ENCODE peak calls at places on chromosomes 13 and 19, in six cellular contexts. G is ovary, S is adrenal gland, Z is HepG2, A is Peyer's patch, V is neural progenitor cell. U is an unnamed sample. For H3K4me1, the result is how much of the 10 kb centered on the place peaks cover.

GRCh38 chr13:109402976-109403375 is 383.4 kb downstream of the IRS2 start:
- DNase-seq in G (no peak), S (no peak), Z (no peak), A (no peak), V (no peak), U (no peak)

GRCh38 chr13:35833571-35834305 is 297.4 kb downstream of the DCLK1 start:
- DNase-seq in G (no peak), S (no peak), Z (no peak), A (no peak), V (no peak), U (no peak)

GRCh38 chr19:48466571-48467325 is 2.4 kb upstream of the CYTH2 start:
- DNase-seq in G (no peak), S (peak), Z (no peak), A (peak), V (no peak), U (peak)

GRCh38 chr13:95787356-95788099 is 110.6 kb downstream of the DNAJC3 start:
- DNase-seq in G (no peak), S (no peak), Z (no peak), A (no peak), V (no peak), U (no peak)

GRCh38 chr13:89465366-89465765 is 1794.2 kb downstream of the SLITRK5 start:
- DNase-seq in G (no peak), S (no peak), Z (no peak), A (no peak), V (peak), U (no peak)

GRCh38 chr19:18543814-18544475 is 572 bp upstream of the FKBP8 start:
- DNase-seq in G (peak), S (no peak), Z (peak), A (peak), V (peak), U (no peak)

GRCh38 chr13:76667551-76667950 is 218.7 kb downstream of the KCTD12 start:
- DNase-seq in G (no peak), S (no peak), Z (no peak), A (no peak), V (no peak), U (no peak)

GRCh38 chr19:40144947-40145748 is 46.1 kb upstream of the MAP3K10 start:
- DNase-seq in G (no peak), S (no peak), Z (no peak), A (no peak), V (no peak), U (no peak)

GRCh38 chr19:48926909-48927308 is 6.6 kb upstream of the DHDH start:
- DNase-seq in G (no peak), S (peak), Z (no peak), A (no peak), V (no peak), U (peak)

GRCh38 chr13:39036212-39036611 is 1.7 kb downstream of the PROSER1 start:
- DNase-seq in G (no peak), S (no peak), Z (peak), A (no peak), V (no peak), U (no peak)

GRCh38 chr19:48842744-48843162 is 6.5 kb upstream of the HSD17B14 start:
- DNase-seq in G (peak), S (no peak), Z (peak), A (peak), V (peak), U (no peak)

GRCh38 chr13:25136872-25137623 is 35.0 kb downstream of the AMER2 start:
- DNase-seq in G (no peak), S (no peak), Z (no peak), A (no peak), V (peak), U (no peak)

GRCh38 chr13:36261976-36262375 is 35.6 kb downstream of the CCDC169 start:
- DNase-seq in G (no peak), S (no peak), Z (no peak), A (no peak), V (no peak), U (no peak)

GRCh38 chr13:44079413-44080205 is 199.9 kb downstream of the LACC1 start:
- DNase-seq in G (no peak), S (no peak), Z (no peak), A (no peak), V (peak), U (no peak)

GRCh38 chr13:98327326-98328314 is 150.6 kb upstream of the RNF113B start:
- DNase-seq in G (no peak), S (no peak), Z (peak), A (no peak), V (peak), U (no peak)

GRCh38 chr19:342128-342455 is 2.5 kb downstream of the MIER2 start:
- DNase-seq in G (no peak), S (no peak), Z (no peak), A (no peak), V (no peak), U (no peak)

GRCh38 chr13:100214886-100215285 is 126.0 kb downstream of the PCCA start:
- DNase-seq in G (no peak), S (no peak), Z (no peak), A (no peak), V (no peak), U (no peak)

GRCh38 chr19:5645409-5645808 is 22.5 kb downstream of the SAFB start:
- DNase-seq in G (no peak), S (no peak), Z (no peak), A (peak), V (no peak), U (no peak)

GRCh38 chr19:45667620-45668341 is at the start of gene GIPR:
- DNase-seq in G (no peak), S (no peak), Z (peak), A (peak), V (peak), U (peak)

GRCh38 chr19:41189425-41190065 is 3.5 kb upstream of the CYP2S1 start:
- DNase-seq in G (no peak), S (no peak), Z (no peak), A (no peak), V (peak), U (no peak)

GRCh38 chr13:64410654-64411053 is 2819.5 kb downstream of the PCDH9 start:
- DNase-seq in G (no peak), S (no peak), Z (no peak), A (no peak), V (no peak), U (no peak)

GRCh38 chr13:40026741-40027140 is 371.3 kb downstream of the COG6 start:
- DNase-seq in G (no peak), S (no peak), Z (no peak), A (no peak), V (no peak), U (no peak)

GRCh38 chr19:41793414-41793727 is 3.0 kb upstream of the CEACAM3 start:
- DNase-seq in G (no peak), S (no peak), Z (no peak), A (no peak), V (no peak), U (no peak)

GRCh38 chr13:46577656-46578589 is 25.0 kb downstream of the LRCH1 start:
- DNase-seq in G (no peak), S (no peak), Z (no peak), A (no peak), V (no peak), U (no peak)

GRCh38 chr13:27962128-27962841 is 6.8 kb downstream of the CDX2 start:
- DNase-seq in G (no peak), S (no peak), Z (peak), A (no peak), V (peak), U (no peak)

GRCh38 chr19:9709305-9709704 is 34.4 kb upstream of the ZNF562 start:
- DNase-seq in G (no peak), S (peak), Z (no peak), A (no peak), V (no peak), U (peak)

GRCh38 chr19:15296353-15296752 is 36.0 kb downstream of the BRD4 start:
- DNase-seq in G (no peak), S (no peak), Z (no peak), A (no peak), V (no peak), U (no peak)
- H3K4me1 ChIP-seq in G (half or more), S (half or more), Z (half or more), A (under half), V (under half), U (under half)

DNA sequence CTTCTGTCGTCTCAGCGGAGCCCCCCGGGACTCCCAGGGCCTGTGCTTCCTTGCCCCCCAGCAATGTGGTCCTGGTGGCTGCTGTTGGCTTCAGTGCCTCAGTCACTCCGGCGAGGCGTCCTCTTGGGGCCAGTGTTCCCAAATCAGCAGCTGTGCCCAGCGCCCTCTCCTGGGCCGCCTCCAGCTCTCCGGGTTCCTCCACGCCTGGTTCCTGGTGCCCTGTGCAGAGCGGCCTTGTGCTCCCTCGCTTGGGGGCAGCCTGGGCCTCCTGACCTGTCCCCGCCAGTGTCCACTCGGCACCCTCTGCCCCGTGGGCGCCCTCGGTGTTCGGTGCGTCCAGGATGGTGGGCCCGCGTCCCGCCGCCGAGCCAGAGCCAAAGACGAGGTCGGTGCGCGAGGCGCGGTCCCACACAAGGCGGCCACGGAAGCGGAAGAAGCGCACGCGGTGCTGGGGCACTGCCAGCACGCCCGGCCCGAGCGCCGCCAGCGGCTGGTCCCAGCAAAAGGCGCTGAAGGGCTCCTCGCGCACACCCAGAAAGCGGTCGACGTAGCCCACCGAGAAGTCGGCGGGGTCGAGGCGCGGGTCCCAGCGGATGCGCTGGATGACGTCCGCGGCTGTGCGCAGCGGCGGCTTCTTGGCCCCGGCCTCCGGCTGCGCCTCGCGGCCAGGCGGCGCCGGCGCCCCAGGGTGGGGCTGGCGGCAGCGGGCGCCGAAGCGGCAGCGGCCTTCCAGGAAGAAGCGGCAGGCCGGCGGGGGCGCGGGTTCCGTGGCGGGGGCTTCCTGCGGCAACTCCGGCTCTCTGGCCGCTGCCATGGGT is 656 bp downstream of the LENG9 start:
- DNase-seq in G (peak), S (peak), Z (peak), A (peak), V (peak), U (peak)
- H3K4me3 ChIP-seq in G (peak), S (no peak), Z (peak), A (peak), V (peak), U (peak)

DNA sequence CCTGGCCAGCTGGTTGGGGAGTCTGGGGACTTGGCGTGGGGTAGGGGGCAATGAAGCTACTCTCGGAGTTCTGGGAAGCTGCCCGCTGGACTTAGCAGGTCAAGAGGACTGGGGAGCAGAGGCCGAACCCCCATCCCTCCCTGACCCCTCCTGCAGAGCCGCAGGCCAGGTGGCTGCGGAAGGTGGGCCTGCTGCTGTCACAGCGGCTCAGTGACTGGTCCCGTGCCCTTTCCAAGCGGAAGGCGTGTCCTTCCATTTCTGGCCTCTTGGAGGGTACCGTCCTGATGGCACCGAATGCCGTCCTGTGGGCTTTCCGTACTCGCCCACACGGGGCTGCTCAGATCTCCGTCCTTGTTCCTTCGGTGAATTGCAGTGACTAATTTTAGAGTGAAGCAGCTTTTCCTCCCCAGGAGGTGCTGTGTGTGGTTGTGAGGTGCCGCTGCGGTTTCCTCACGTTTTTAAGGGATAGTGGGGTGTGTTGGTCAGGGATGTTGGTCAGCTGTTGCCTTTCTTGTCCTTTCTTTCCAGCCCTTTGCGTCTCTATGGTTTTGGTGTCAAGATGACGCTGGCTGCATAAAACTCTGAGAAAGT is 20.8 kb downstream of the DOT1L start:
- DNase-seq in G (no peak), S (no peak), Z (no peak), A (no peak), V (no peak), U (no peak)
- H3K4me1 ChIP-seq in G (under half), S (under half), Z (under half), A (under half), V (under half), U (under half)

GRCh38 chr19:21603431-21604153 is 98.2 kb downstream of the ZNF429 start:
- DNase-seq in G (no peak), S (no peak), Z (no peak), A (no peak), V (no peak), U (no peak)
- H3K4me3 ChIP-seq in G (no peak), S (no peak), Z (peak), A (no peak), V (no peak), U (peak)

GRCh38 chr19:47348819-47349795 is at the start of gene DHX34:
- DNase-seq in G (peak), S (peak), Z (peak), A (peak), V (peak), U (peak)
- H3K4me1 ChIP-seq in G (under half), S (under half), Z (half or more), A (under half), V (under half), U (under half)

DNA sequence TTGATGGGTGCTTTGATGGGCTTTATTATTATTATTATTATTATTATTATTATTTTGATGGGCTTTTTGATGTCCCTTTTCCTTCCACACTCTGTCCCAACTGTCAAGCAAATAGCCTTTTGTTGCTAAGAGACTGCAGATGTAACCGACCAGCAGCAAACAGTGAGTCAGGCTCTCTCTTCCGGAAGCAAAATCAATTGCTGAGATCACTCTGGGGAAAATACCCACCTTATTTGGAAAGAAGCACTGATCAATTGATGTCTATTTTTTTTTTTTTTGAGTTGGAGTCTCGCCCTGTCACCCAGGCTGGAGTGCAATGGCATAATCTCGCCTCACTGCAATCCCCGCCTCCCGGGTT is 2.9 kb downstream of the LDLR start:
- DNase-seq in G (no peak), S (no peak), Z (peak), A (peak), V (no peak), U (no peak)
- H3K4me3 ChIP-seq in G (no peak), S (no peak), Z (no peak), A (no peak), V (no peak), U (no peak)

GRCh38 chr19:31956771-31957170 is 388.6 kb upstream of the ZNF507 start:
- DNase-seq in G (no peak), S (no peak), Z (no peak), A (no peak), V (no peak), U (no peak)

GRCh38 chr19:31957711-31958110 is 387.7 kb upstream of the ZNF507 start:
- DNase-seq in G (no peak), S (no peak), Z (no peak), A (no peak), V (no peak), U (no peak)

GRCh38 chr19:31962565-31962996 is 382.8 kb upstream of the ZNF507 start:
- DNase-seq in G (peak), S (no peak), Z (peak), A (no peak), V (no peak), U (no peak)

GRCh38 chr19:31963741-31964140 is 381.7 kb upstream of the ZNF507 start:
- DNase-seq in G (no peak), S (peak), Z (no peak), A (no peak), V (no peak), U (no peak)

GRCh38 chr19:31960474-31960873 is 384.9 kb upstream of the ZNF507 start:
- DNase-seq in G (no peak), S (no peak), Z (peak), A (no peak), V (no peak), U (no peak)
- H3K4me1 ChIP-seq in G (under half), S (under half), Z (half or more), A (under half), V (under half), U (under half)

GRCh38 chr19:11420429-11420893 is 1.3 kb upstream of the RGL3 start:
- DNase-seq in G (peak), S (peak), Z (no peak), A (no peak), V (peak), U (no peak)
- H3K4me3 ChIP-seq in G (peak), S (no peak), Z (peak), A (peak), V (peak), U (no peak)

GRCh38 chr19:47227347-47228167 is 3.4 kb downstream of the BBC3 start:
- DNase-seq in G (peak), S (peak), Z (peak), A (peak), V (peak), U (peak)
- H3K4me1 ChIP-seq in G (under half), S (under half), Z (under half), A (under half), V (under half), U (under half)

DNA sequence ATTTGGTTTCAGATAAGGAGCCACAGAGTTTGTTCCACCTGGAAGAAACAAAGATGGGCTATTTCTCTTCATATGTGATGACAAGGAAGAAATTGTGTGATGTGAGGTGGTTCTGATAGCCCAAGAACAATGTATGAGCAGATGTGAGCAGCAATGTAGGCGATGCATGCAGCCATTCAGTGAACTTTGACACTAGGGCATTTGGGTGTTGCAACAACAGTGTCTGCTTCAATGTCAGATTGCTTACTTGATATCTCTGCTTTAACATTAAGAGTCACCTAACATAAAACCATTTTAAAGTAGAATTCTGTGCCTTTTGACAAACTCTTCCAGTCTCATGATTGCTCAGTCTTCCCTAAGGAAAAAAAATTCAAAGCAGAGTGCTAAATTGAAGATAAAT is 865.4 kb downstream of the SLITRK6 start:
- DNase-seq in G (no peak), S (no peak), Z (no peak), A (no peak), V (no peak), U (no peak)
- H3K4me3 ChIP-seq in G (no peak), S (no peak), Z (no peak), A (no peak), V (no peak), U (no peak)